ENCODE peak calls at places on chromosomes 11 and 22, in ten cellular contexts. A, Q, J, R, M, B, Z, Y, E and P are unnamed samples.

GRCh38 chr11:19954899-19955298 is 205.4 kb downstream of the DBX1 start:
- DNase-seq in A (no peak), Q (no peak), J (no peak), R (no peak), M (peak), B (no peak), Z (no peak), Y (no peak), E (no peak), P (no peak)

GRCh38 chr22:44130076-44130711 is 50.5 kb upstream of the PARVG start:
- DNase-seq in A (no peak), Q (no peak), J (no peak), R (no peak), M (peak), B (no peak), Z (peak), Y (no peak), E (no peak), P (no peak)

GRCh38 chr11:114183041-114183511 is 113.1 kb upstream of the NNMT start:
- DNase-seq in A (no peak), Q (peak), J (no peak), R (no peak), M (no peak), B (peak), Z (no peak), Y (no peak), E (no peak), P (no peak)

GRCh38 chr22:38733329-38734202 is 22.2 kb downstream of the SUN2 start:
- DNase-seq in A (peak), Q (peak), J (peak), R (no peak), M (peak), B (peak), Z (peak), Y (no peak), E (no peak), P (peak)

GRCh38 chr22:19168088-19168890 is 10.2 kb downstream of the SLC25A1 start:
- DNase-seq in A (no peak), Q (no peak), J (no peak), R (peak), M (no peak), B (no peak), Z (no peak), Y (no peak), E (no peak), P (no peak)

GRCh38 chr22:32469799-32470212 is 4.8 kb upstream of the FBXO7 start:
- DNase-seq in A (no peak), Q (no peak), J (no peak), R (no peak), M (peak), B (no peak), Z (peak), Y (peak), E (no peak), P (peak)

GRCh38 chr11:36292311-36292722 is 3.1 kb upstream of the COMMD9 start:
- DNase-seq in A (no peak), Q (no peak), J (peak), R (no peak), M (peak), B (peak), Z (no peak), Y (no peak), E (no peak), P (no peak)

GRCh38 chr22:20833225-20833665 is 25.4 kb downstream of the PI4KA start:
- DNase-seq in A (no peak), Q (no peak), J (no peak), R (no peak), M (no peak), B (no peak), Z (no peak), Y (no peak), E (no peak), P (no peak)

GRCh38 chr11:119714189-119714588 is 14.8 kb downstream of the NECTIN1 start:
- DNase-seq in A (no peak), Q (no peak), J (no peak), R (no peak), M (no peak), B (no peak), Z (no peak), Y (no peak), E (no peak), P (no peak)

GRCh38 chr22:25176175-25176574 is 23.5 kb upstream of the CRYBB3 start:
- DNase-seq in A (no peak), Q (no peak), J (no peak), R (no peak), M (no peak), B (no peak), Z (no peak), Y (no peak), E (no peak), P (no peak)

GRCh38 chr11:113874920-113875413 is 405 bp downstream of the USP28 start:
- DNase-seq in A (no peak), Q (peak), J (peak), R (no peak), M (peak), B (no peak), Z (no peak), Y (no peak), E (no peak), P (no peak)